ENCODE peak calls at places on chromosome 17, in seven cellular contexts. One of them, this sample, is unnamed.

GRCh38 chr17:4986403-4986802 is 1.1 kb downstream of the CAMTA2 start:
- DNase-seq in SW480: peak
- DNase-seq in adrenal gland: peak
- DNase-seq in GM20000: no peak
- DNase-seq in ELR: peak
- DNase-seq in iPS-NIHi11: no peak
- DNase-seq in activated CD4-positive, alpha-beta T cell treated with anti-CD3 and anti-CD28 coated beads, Interleukin-2, amount 50 U/mL, for 24 hours: no peak
- DNase-seq in this sample: no peak

GRCh38 chr17:78921437-78921971 is 3.7 kb downstream of the TIMP2 start:
- DNase-seq in SW480: no peak
- DNase-seq in adrenal gland: peak
- DNase-seq in GM20000: no peak
- DNase-seq in ELR: no peak
- DNase-seq in iPS-NIHi11: no peak
- DNase-seq in activated CD4-positive, alpha-beta T cell treated with anti-CD3 and anti-CD28 coated beads, Interleukin-2, amount 50 U/mL, for 24 hours: no peak
- DNase-seq in this sample: no peak

GRCh38 chr17:49390548-49391324 is 23.9 kb downstream of the PHB1 start:
- DNase-seq in SW480: peak
- DNase-seq in adrenal gland: peak
- DNase-seq in GM20000: peak
- DNase-seq in ELR: peak
- DNase-seq in iPS-NIHi11: no peak
- DNase-seq in activated CD4-positive, alpha-beta T cell treated with anti-CD3 and anti-CD28 coated beads, Interleukin-2, amount 50 U/mL, for 24 hours: no peak
- DNase-seq in this sample: no peak

GRCh38 chr17:5861246-5861645 is 208.9 kb upstream of the WSCD1 start:
- DNase-seq in SW480: no peak
- DNase-seq in adrenal gland: no peak
- DNase-seq in GM20000: no peak
- DNase-seq in ELR: no peak
- DNase-seq in iPS-NIHi11: no peak
- DNase-seq in activated CD4-positive, alpha-beta T cell treated with anti-CD3 and anti-CD28 coated beads, Interleukin-2, amount 50 U/mL, for 24 hours: no peak
- DNase-seq in this sample: no peak

GRCh38 chr17:6599364-6599763 is 41.1 kb downstream of the KIAA0753 start:
- DNase-seq in SW480: no peak
- DNase-seq in adrenal gland: no peak
- DNase-seq in GM20000: no peak
- DNase-seq in ELR: no peak
- DNase-seq in iPS-NIHi11: no peak
- DNase-seq in activated CD4-positive, alpha-beta T cell treated with anti-CD3 and anti-CD28 coated beads, Interleukin-2, amount 50 U/mL, for 24 hours: no peak
- DNase-seq in this sample: no peak

GRCh38 chr17:2700491-2701141 is 10.9 kb downstream of the CLUH start:
- DNase-seq in SW480: no peak
- DNase-seq in adrenal gland: peak
- DNase-seq in GM20000: peak
- DNase-seq in ELR: no peak
- DNase-seq in iPS-NIHi11: peak
- DNase-seq in activated CD4-positive, alpha-beta T cell treated with anti-CD3 and anti-CD28 coated beads, Interleukin-2, amount 50 U/mL, for 24 hours: no peak
- DNase-seq in this sample: no peak

GRCh38 chr17:8563024-8563776 is 67.3 kb downstream of the MYH10 start:
- DNase-seq in SW480: no peak
- DNase-seq in adrenal gland: no peak
- DNase-seq in GM20000: no peak
- DNase-seq in ELR: no peak
- DNase-seq in iPS-NIHi11: no peak
- DNase-seq in activated CD4-positive, alpha-beta T cell treated with anti-CD3 and anti-CD28 coated beads, Interleukin-2, amount 50 U/mL, for 24 hours: no peak
- DNase-seq in this sample: no peak

GRCh38 chr17:70947636-70948565 is 778.6 kb downstream of the KCNJ2 start:
- DNase-seq in SW480: no peak
- DNase-seq in adrenal gland: no peak
- DNase-seq in GM20000: no peak
- DNase-seq in ELR: no peak
- DNase-seq in iPS-NIHi11: no peak
- DNase-seq in activated CD4-positive, alpha-beta T cell treated with anti-CD3 and anti-CD28 coated beads, Interleukin-2, amount 50 U/mL, for 24 hours: no peak
- DNase-seq in this sample: peak

This sample was measured in left lobe of liver.